ENCODE peak calls at places on chromosomes 5 and 9, in five cellular contexts. C is CD8-positive, alpha-beta T cell; T is CD4-positive, alpha-beta T cell; E is cardiac fibroblast; H is ovary. V is an unnamed sample.

GRCh38 chr9:135905380-135906282 is 1.7 kb downstream of the CAMSAP1 start:
- DNase-seq in C (no peak), T (peak), E (peak), H (peak), V (no peak)

GRCh38 chr9:91486699-91487497 is 63.3 kb upstream of the NFIL3 start:
- DNase-seq in C (no peak), T (no peak), E (peak), H (no peak), V (no peak)

GRCh38 chr5:179228341-179229121 is 116.7 kb downstream of the ADAMTS2 start:
- DNase-seq in C (no peak), T (no peak), E (no peak), H (no peak), V (no peak)

GRCh38 chr5:98909363-98909762 is 19.4 kb downstream of the CHD1 start:
- DNase-seq in C (no peak), T (no peak), E (no peak), H (no peak), V (no peak)

GRCh38 chr5:177023247-177023703 is 779 bp downstream of the ZNF346 start:
- DNase-seq in C (no peak), T (no peak), E (no peak), H (peak), V (peak)

GRCh38 chr5:126673477-126673876 is 72.7 kb downstream of the PHAX start:
- DNase-seq in C (no peak), T (no peak), E (no peak), H (no peak), V (no peak)

GRCh38 chr5:111848374-111848914 is 91.5 kb upstream of the NREP start:
- DNase-seq in C (no peak), T (no peak), E (no peak), H (no peak), V (no peak)

GRCh38 chr9:4012446-4012845 is 287.4 kb downstream of the GLIS3 start:
- DNase-seq in C (no peak), T (no peak), E (no peak), H (no peak), V (no peak)

GRCh38 chr9:93223241-93224180 is 39.6 kb downstream of the WNK2 start:
- DNase-seq in C (no peak), T (no peak), E (peak), H (no peak), V (no peak)

GRCh38 chr9:101675341-101675740 is 63.1 kb downstream of the GRIN3A start:
- DNase-seq in C (no peak), T (no peak), E (no peak), H (no peak), V (no peak)

GRCh38 chr5:5270958-5271605 is 131.0 kb downstream of the ADAMTS16 start:
- DNase-seq in C (no peak), T (no peak), E (peak), H (peak), V (no peak)

GRCh38 chr9:4197548-4197947 is 102.3 kb downstream of the GLIS3 start:
- DNase-seq in C (no peak), T (no peak), E (no peak), H (no peak), V (no peak)

GRCh38 chr9:130426883-130427282 is 17.9 kb upstream of the ASS1 start:
- DNase-seq in C (no peak), T (no peak), E (peak), H (no peak), V (no peak)

GRCh38 chr5:15365040-15365439 is 134.9 kb upstream of the FBXL7 start:
- DNase-seq in C (no peak), T (no peak), E (peak), H (no peak), V (no peak)

GRCh38 chr5:180391276-180391675 is 38.1 kb upstream of the GFPT2 start:
- DNase-seq in C (no peak), T (no peak), E (no peak), H (no peak), V (no peak)

GRCh38 chr5:88786217-88786560 is 96.8 kb downstream of the MEF2C start:
- DNase-seq in C (no peak), T (no peak), E (peak), H (no peak), V (no peak)

GRCh38 chr9:113350338-113350672 is 964 bp downstream of the BSPRY start:
- DNase-seq in C (no peak), T (no peak), E (no peak), H (no peak), V (peak)

GRCh38 chr5:168624850-168625357 is 45.7 kb upstream of the PANK3 start:
- DNase-seq in C (no peak), T (no peak), E (peak), H (no peak), V (no peak)

GRCh38 chr9:119722384-119722783 is 353.1 kb upstream of the BRINP1 start:
- DNase-seq in C (no peak), T (no peak), E (no peak), H (no peak), V (no peak)

GRCh38 chr9:119726035-119726434 is 356.8 kb upstream of the BRINP1 start:
- DNase-seq in C (no peak), T (no peak), E (no peak), H (no peak), V (no peak)
- TF ChIP-seq CTCF in C (no peak), T (no peak), E (no peak), H (no peak), V (no peak)

GRCh38 chr5:114782217-114782616 is 387.5 kb downstream of the TRIM36 start:
- DNase-seq in C (no peak), T (no peak), E (no peak), H (no peak), V (no peak)

GRCh38 chr5:114780290-114780689 is 389.4 kb downstream of the TRIM36 start:
- DNase-seq in C (no peak), T (no peak), E (no peak), H (no peak), V (no peak)

DNA sequence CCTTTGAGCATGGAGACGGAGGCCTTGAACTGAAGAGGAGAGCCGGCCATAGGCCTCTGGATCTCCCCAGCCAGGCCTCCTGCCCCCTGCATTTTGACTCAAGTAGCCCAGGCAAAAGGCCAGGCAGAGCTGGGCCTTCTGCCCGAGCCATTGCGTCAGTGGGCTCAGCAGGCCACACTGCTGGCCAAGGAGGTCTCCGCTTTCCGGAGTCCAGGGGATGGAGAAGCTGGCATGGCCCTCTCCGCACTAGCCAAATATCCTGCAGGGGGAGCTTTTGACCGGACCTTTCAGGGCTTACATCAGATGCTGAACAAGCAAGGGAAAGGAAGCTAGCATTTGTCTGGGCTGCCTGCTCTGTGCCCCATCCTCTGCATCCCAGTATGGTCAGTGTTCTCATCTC is 386.8 kb downstream of the TRIM36 start:
- DNase-seq in C (no peak), T (no peak), E (no peak), H (no peak), V (no peak)
- TF ChIP-seq CTCF in C (no peak), T (no peak), E (no peak), H (no peak), V (no peak)

GRCh38 chr9:78239506-78239905 is 3.6 kb downstream of the CEP78 start:
- DNase-seq in C (no peak), T (no peak), E (no peak), H (peak), V (no peak)
- TF ChIP-seq CTCF in C (no peak), T (no peak), E (no peak), H (no peak), V (no peak)

GRCh38 chr5:113510836-113511451 is 2.5 kb upstream of the YTHDC2 start:
- DNase-seq in C (no peak), T (no peak), E (peak), H (no peak), V (peak)
- TF ChIP-seq CTCF in C (no peak), T (peak), E (peak), H (no peak), V (peak)

GRCh38 chr5:115378754-115379153 is 82.3 kb upstream of the CCDC112 start:
- DNase-seq in C (no peak), T (no peak), E (no peak), H (no peak), V (no peak)

GRCh38 chr5:115377468-115378217 is 81.2 kb upstream of the CCDC112 start:
- DNase-seq in C (no peak), T (no peak), E (peak), H (no peak), V (peak)

GRCh38 chr5:115375922-115376321 is 79.5 kb upstream of the CCDC112 start:
- DNase-seq in C (no peak), T (no peak), E (peak), H (no peak), V (no peak)

GRCh38 chr5:115372121-115372520 is 75.7 kb upstream of the CCDC112 start:
- DNase-seq in C (no peak), T (no peak), E (peak), H (no peak), V (no peak)

GRCh38 chr5:115374057-115374775 is 77.8 kb upstream of the CCDC112 start:
- DNase-seq in C (no peak), T (no peak), E (no peak), H (no peak), V (no peak)
- TF ChIP-seq CTCF in C (no peak), T (no peak), E (no peak), H (no peak), V (peak)

DNA sequence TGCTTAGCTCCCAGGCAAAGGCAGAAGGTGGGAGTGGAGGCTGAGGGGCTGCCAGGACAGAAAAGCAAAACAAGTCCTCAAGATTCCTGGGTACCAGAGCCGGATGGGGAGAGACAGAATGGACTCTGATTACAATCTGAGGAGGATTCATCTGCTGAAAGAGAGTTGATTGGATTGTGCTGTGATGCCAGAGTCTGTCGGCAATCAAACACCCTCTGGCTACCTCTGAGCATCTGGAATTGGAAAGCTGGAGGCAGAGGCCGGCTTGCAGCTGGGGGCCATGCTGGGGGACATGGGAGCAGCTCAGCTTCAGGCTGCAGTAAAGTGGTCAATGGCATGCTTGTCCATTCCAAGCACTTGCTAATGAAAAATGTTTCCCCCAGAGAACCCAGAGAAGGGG is 59.3 kb downstream of the ASTN2 start:
- DNase-seq in C (no peak), T (no peak), E (no peak), H (no peak), V (no peak)
- TF ChIP-seq CTCF in C (no peak), T (no peak), E (no peak), H (no peak), V (no peak)

GRCh38 chr5:83590966-83591365 is 119.4 kb downstream of the VCAN start:
- DNase-seq in C (no peak), T (no peak), E (no peak), H (no peak), V (no peak)

GRCh38 chr5:83589786-83590185 is 118.2 kb downstream of the VCAN start:
- DNase-seq in C (no peak), T (no peak), E (no peak), H (no peak), V (no peak)

GRCh38 chr5:83595217-83595616 is 123.7 kb downstream of the VCAN start:
- DNase-seq in C (no peak), T (no peak), E (no peak), H (no peak), V (no peak)
- TF ChIP-seq CTCF in C (no peak), T (no peak), E (peak), H (no peak), V (no peak)